ENCODE peak calls at places on chromosomes 1 and 21, in six cellular contexts. One of them, this sample, is unnamed. For H3K4me1, the result is how much of the 10 kb centered on the place peaks cover.

GRCh38 chr1:30715216-30715615 is 8.2 kb downstream of the MATN1 start:
- DNase-seq in body of pancreas: no peak
- DNase-seq in SJSA1: no peak
- DNase-seq in endodermal cell: no peak
- DNase-seq in suprapubic skin: no peak
- DNase-seq in A549: peak
- DNase-seq in this sample: no peak

GRCh38 chr21:35252831-35253230 is 203.7 kb upstream of the RUNX1 start:
- DNase-seq in body of pancreas: no peak
- DNase-seq in SJSA1: no peak
- DNase-seq in endodermal cell: no peak
- DNase-seq in suprapubic skin: no peak
- DNase-seq in A549: no peak
- DNase-seq in this sample: no peak

GRCh38 chr1:39509360-39510009 is 18.0 kb downstream of the BMP8A start:
- DNase-seq in body of pancreas: no peak
- DNase-seq in SJSA1: no peak
- DNase-seq in endodermal cell: no peak
- DNase-seq in suprapubic skin: no peak
- DNase-seq in A549: no peak
- DNase-seq in this sample: no peak

GRCh38 chr1:183163311-183163710 is 22.8 kb upstream of the LAMC2 start:
- DNase-seq in body of pancreas: no peak
- DNase-seq in SJSA1: peak
- DNase-seq in endodermal cell: no peak
- DNase-seq in suprapubic skin: no peak
- DNase-seq in A549: peak
- DNase-seq in this sample: no peak

GRCh38 chr1:98086156-98086555 is 165.3 kb upstream of the DPYD start:
- DNase-seq in body of pancreas: no peak
- DNase-seq in SJSA1: peak
- DNase-seq in endodermal cell: no peak
- DNase-seq in suprapubic skin: no peak
- DNase-seq in A549: peak
- DNase-seq in this sample: no peak

GRCh38 chr1:1003618-1004419 is 3.9 kb upstream of the HES4 start:
- DNase-seq in body of pancreas: peak
- DNase-seq in SJSA1: no peak
- DNase-seq in endodermal cell: peak
- DNase-seq in suprapubic skin: no peak
- DNase-seq in A549: no peak
- DNase-seq in this sample: peak

GRCh38 chr1:48019714-48020315 is 22.6 kb upstream of the TRABD2B start:
- DNase-seq in body of pancreas: peak
- DNase-seq in SJSA1: no peak
- DNase-seq in endodermal cell: peak
- DNase-seq in suprapubic skin: no peak
- DNase-seq in A549: no peak
- DNase-seq in this sample: no peak

GRCh38 chr1:155776414-155776813 is 80.6 kb downstream of the GON4L start:
- DNase-seq in body of pancreas: no peak
- DNase-seq in SJSA1: no peak
- DNase-seq in endodermal cell: no peak
- DNase-seq in suprapubic skin: no peak
- DNase-seq in A549: peak
- DNase-seq in this sample: no peak

GRCh38 chr1:224831501-224831900 is 98.0 kb upstream of the DNAH14 start:
- DNase-seq in body of pancreas: no peak
- DNase-seq in SJSA1: no peak
- DNase-seq in endodermal cell: no peak
- DNase-seq in suprapubic skin: no peak
- DNase-seq in A549: no peak
- DNase-seq in this sample: no peak

GRCh38 chr1:197464039-197464438 is 196.0 kb downstream of the CRB1 start:
- DNase-seq in body of pancreas: peak
- DNase-seq in SJSA1: no peak
- DNase-seq in endodermal cell: no peak
- DNase-seq in suprapubic skin: no peak
- DNase-seq in A549: no peak
- DNase-seq in this sample: peak

GRCh38 chr1:181117648-181118449 is 29.3 kb downstream of the IER5 start:
- DNase-seq in body of pancreas: no peak
- DNase-seq in SJSA1: no peak
- DNase-seq in endodermal cell: peak
- DNase-seq in suprapubic skin: no peak
- DNase-seq in A549: peak
- DNase-seq in this sample: peak

GRCh38 chr1:39102537-39103320 is 76.6 kb downstream of the NDUFS5 start:
- DNase-seq in body of pancreas: peak
- DNase-seq in SJSA1: peak
- DNase-seq in endodermal cell: peak
- DNase-seq in suprapubic skin: no peak
- DNase-seq in A549: peak
- DNase-seq in this sample: no peak

GRCh38 chr1:83098791-83099190 is 900.1 kb downstream of the TTLL7 start:
- DNase-seq in body of pancreas: no peak
- DNase-seq in SJSA1: no peak
- DNase-seq in endodermal cell: no peak
- DNase-seq in suprapubic skin: no peak
- DNase-seq in A549: no peak
- DNase-seq in this sample: no peak

GRCh38 chr1:14049965-14050364 is 350.0 kb downstream of the PRDM2 start:
- DNase-seq in body of pancreas: no peak
- DNase-seq in SJSA1: no peak
- DNase-seq in endodermal cell: no peak
- DNase-seq in suprapubic skin: no peak
- DNase-seq in A549: no peak
- DNase-seq in this sample: no peak

GRCh38 chr1:11842154-11843041 is 5.2 kb downstream of the NPPA start:
- DNase-seq in body of pancreas: no peak
- DNase-seq in SJSA1: no peak
- DNase-seq in endodermal cell: no peak
- DNase-seq in suprapubic skin: no peak
- DNase-seq in A549: no peak
- DNase-seq in this sample: no peak

GRCh38 chr1:218931331-218931730 is 242.3 kb upstream of the LYPLAL1 start:
- DNase-seq in body of pancreas: no peak
- DNase-seq in SJSA1: no peak
- DNase-seq in endodermal cell: no peak
- DNase-seq in suprapubic skin: no peak
- DNase-seq in A549: peak
- DNase-seq in this sample: no peak

GRCh38 chr1:218930000-218930399 is 243.7 kb upstream of the LYPLAL1 start:
- DNase-seq in body of pancreas: no peak
- DNase-seq in SJSA1: no peak
- DNase-seq in endodermal cell: no peak
- DNase-seq in suprapubic skin: no peak
- DNase-seq in A549: no peak
- DNase-seq in this sample: no peak

GRCh38 chr1:218930472-218930871 is 243.2 kb upstream of the LYPLAL1 start:
- DNase-seq in body of pancreas: no peak
- DNase-seq in SJSA1: no peak
- DNase-seq in endodermal cell: no peak
- DNase-seq in suprapubic skin: no peak
- DNase-seq in A549: no peak
- DNase-seq in this sample: no peak

GRCh38 chr1:218930879-218931278 is 242.8 kb upstream of the LYPLAL1 start:
- DNase-seq in body of pancreas: no peak
- DNase-seq in SJSA1: peak
- DNase-seq in endodermal cell: no peak
- DNase-seq in suprapubic skin: no peak
- DNase-seq in A549: peak
- DNase-seq in this sample: no peak

DNA sequence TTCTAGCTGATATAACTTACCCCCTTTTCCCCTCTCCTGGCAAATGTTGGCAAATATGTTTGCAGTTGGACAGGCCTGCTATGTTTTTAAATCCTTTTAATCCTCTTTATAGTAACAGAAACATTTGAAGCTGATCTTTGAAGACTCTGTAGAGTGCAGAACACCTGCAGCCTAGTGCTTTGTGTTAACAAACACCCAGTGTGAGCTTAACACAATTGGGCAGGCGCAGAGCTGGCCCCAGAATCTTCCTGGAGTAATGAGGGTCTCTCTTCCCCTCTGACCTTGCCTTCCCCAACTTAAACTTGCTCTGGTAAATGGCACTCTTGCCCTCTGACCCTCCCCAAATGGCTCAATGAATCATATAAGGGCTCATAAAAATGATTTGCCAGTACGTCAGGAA is 247.9 kb upstream of the LYPLAL1 start:
- DNase-seq in body of pancreas: no peak
- DNase-seq in SJSA1: no peak
- DNase-seq in endodermal cell: no peak
- DNase-seq in suprapubic skin: no peak
- DNase-seq in A549: no peak
- DNase-seq in this sample: no peak
- H3K27ac ChIP-seq in body of pancreas: no peak
- H3K27ac ChIP-seq in SJSA1: no peak
- H3K27ac ChIP-seq in endodermal cell: no peak
- H3K27ac ChIP-seq in suprapubic skin: no peak
- H3K27ac ChIP-seq in A549: no peak
- H3K27ac ChIP-seq in this sample: no peak

GRCh38 chr1:22562584-22563551 is at the start of gene EPHA8:
- DNase-seq in body of pancreas: peak
- DNase-seq in SJSA1: no peak
- DNase-seq in endodermal cell: peak
- DNase-seq in suprapubic skin: no peak
- DNase-seq in A549: no peak
- DNase-seq in this sample: peak
- H3K4me3 ChIP-seq in body of pancreas: no peak
- H3K4me3 ChIP-seq in SJSA1: no peak
- H3K4me3 ChIP-seq in endodermal cell: peak
- H3K4me3 ChIP-seq in suprapubic skin: peak
- H3K4me3 ChIP-seq in A549: peak
- H3K4me3 ChIP-seq in this sample: no peak

GRCh38 chr1:160541622-160542302 is 18.7 kb upstream of the SLAMF6 start:
- DNase-seq in body of pancreas: no peak
- DNase-seq in SJSA1: no peak
- DNase-seq in endodermal cell: no peak
- DNase-seq in suprapubic skin: no peak
- DNase-seq in A549: peak
- DNase-seq in this sample: no peak

GRCh38 chr1:160537714-160538665 is 14.9 kb upstream of the SLAMF6 start:
- DNase-seq in body of pancreas: no peak
- DNase-seq in SJSA1: no peak
- DNase-seq in endodermal cell: no peak
- DNase-seq in suprapubic skin: no peak
- DNase-seq in A549: no peak
- DNase-seq in this sample: no peak

GRCh38 chr1:160538985-160539651 is 16.1 kb upstream of the SLAMF6 start:
- DNase-seq in body of pancreas: peak
- DNase-seq in SJSA1: no peak
- DNase-seq in endodermal cell: no peak
- DNase-seq in suprapubic skin: no peak
- DNase-seq in A549: no peak
- DNase-seq in this sample: no peak

GRCh38 chr1:160540859-160541233 is 17.8 kb upstream of the SLAMF6 start:
- DNase-seq in body of pancreas: no peak
- DNase-seq in SJSA1: no peak
- DNase-seq in endodermal cell: no peak
- DNase-seq in suprapubic skin: no peak
- DNase-seq in A549: no peak
- DNase-seq in this sample: no peak

GRCh38 chr1:160539896-160540858 is 17.1 kb upstream of the SLAMF6 start:
- DNase-seq in body of pancreas: peak
- DNase-seq in SJSA1: no peak
- DNase-seq in endodermal cell: peak
- DNase-seq in suprapubic skin: no peak
- DNase-seq in A549: no peak
- DNase-seq in this sample: no peak
- H3K4me1 ChIP-seq in body of pancreas: half or more
- H3K4me1 ChIP-seq in SJSA1: under half
- H3K4me1 ChIP-seq in endodermal cell: under half
- H3K4me1 ChIP-seq in suprapubic skin: under half
- H3K4me1 ChIP-seq in A549: under half
- H3K4me1 ChIP-seq in this sample: under half

GRCh38 chr1:232164078-232164963 is 465.6 kb downstream of the SIPA1L2 start:
- DNase-seq in body of pancreas: no peak
- DNase-seq in SJSA1: no peak
- DNase-seq in endodermal cell: no peak
- DNase-seq in suprapubic skin: no peak
- DNase-seq in A549: peak
- DNase-seq in this sample: no peak
- H3K27ac ChIP-seq in body of pancreas: no peak
- H3K27ac ChIP-seq in SJSA1: no peak
- H3K27ac ChIP-seq in endodermal cell: no peak
- H3K27ac ChIP-seq in suprapubic skin: no peak
- H3K27ac ChIP-seq in A549: peak
- H3K27ac ChIP-seq in this sample: no peak

GRCh38 chr1:148310807-148311206 is 158.7 kb upstream of the NBPF11 start:
- DNase-seq in body of pancreas: no peak
- DNase-seq in SJSA1: no peak
- DNase-seq in endodermal cell: no peak
- DNase-seq in suprapubic skin: no peak
- DNase-seq in A549: no peak
- DNase-seq in this sample: no peak

GRCh38 chr1:148307583-148308185 is 155.6 kb upstream of the NBPF11 start:
- DNase-seq in body of pancreas: no peak
- DNase-seq in SJSA1: no peak
- DNase-seq in endodermal cell: no peak
- DNase-seq in suprapubic skin: no peak
- DNase-seq in A549: no peak
- DNase-seq in this sample: no peak

GRCh38 chr1:148309940-148310500 is 157.9 kb upstream of the NBPF11 start:
- DNase-seq in body of pancreas: no peak
- DNase-seq in SJSA1: no peak
- DNase-seq in endodermal cell: no peak
- DNase-seq in suprapubic skin: no peak
- DNase-seq in A549: no peak
- DNase-seq in this sample: peak

GRCh38 chr1:148308832-148309458 is 156.9 kb upstream of the NBPF11 start:
- DNase-seq in body of pancreas: no peak
- DNase-seq in SJSA1: no peak
- DNase-seq in endodermal cell: peak
- DNase-seq in suprapubic skin: no peak
- DNase-seq in A549: peak
- DNase-seq in this sample: no peak
- H3K4me3 ChIP-seq in body of pancreas: no peak
- H3K4me3 ChIP-seq in SJSA1: no peak
- H3K4me3 ChIP-seq in endodermal cell: peak
- H3K4me3 ChIP-seq in suprapubic skin: no peak
- H3K4me3 ChIP-seq in A549: no peak
- H3K4me3 ChIP-seq in this sample: no peak

GRCh38 chr1:2327841-2328240 is 63.5 kb downstream of the MORN1 start:
- DNase-seq in body of pancreas: no peak
- DNase-seq in SJSA1: no peak
- DNase-seq in endodermal cell: no peak
- DNase-seq in suprapubic skin: no peak
- DNase-seq in A549: no peak
- DNase-seq in this sample: no peak
- H3K4me1 ChIP-seq in body of pancreas: under half
- H3K4me1 ChIP-seq in SJSA1: under half
- H3K4me1 ChIP-seq in endodermal cell: under half
- H3K4me1 ChIP-seq in suprapubic skin: under half
- H3K4me1 ChIP-seq in A549: under half
- H3K4me1 ChIP-seq in this sample: under half

DNA sequence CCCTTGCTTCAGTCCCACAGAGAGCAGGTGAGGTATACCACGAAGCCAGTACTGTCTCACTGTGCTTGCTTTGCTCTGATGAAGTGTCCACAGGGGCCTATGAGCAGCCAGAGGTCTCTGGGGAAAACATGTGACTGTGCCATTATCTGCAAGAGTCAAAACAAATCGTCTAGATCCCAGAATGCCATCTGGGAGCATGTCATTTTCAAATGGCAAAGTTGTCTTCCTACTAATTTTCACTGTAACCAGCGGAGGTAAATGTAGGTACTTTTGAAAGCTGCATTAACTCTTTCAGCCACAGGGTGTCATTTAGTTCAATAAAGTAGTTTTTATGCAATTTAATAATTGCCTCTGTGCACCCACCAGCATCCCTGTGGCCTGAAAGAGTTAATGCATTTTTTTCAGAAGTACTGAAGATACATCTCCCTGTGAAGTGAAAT is 173.6 kb upstream of the SGIP1 start:
- DNase-seq in body of pancreas: no peak
- DNase-seq in SJSA1: no peak
- DNase-seq in endodermal cell: no peak
- DNase-seq in suprapubic skin: no peak
- DNase-seq in A549: no peak
- DNase-seq in this sample: no peak
- H3K27ac ChIP-seq in body of pancreas: no peak
- H3K27ac ChIP-seq in SJSA1: no peak
- H3K27ac ChIP-seq in endodermal cell: peak
- H3K27ac ChIP-seq in suprapubic skin: no peak
- H3K27ac ChIP-seq in A549: no peak
- H3K27ac ChIP-seq in this sample: no peak

This sample was measured in left lung.